ENCODE peak calls at places on chromosome 17, in eight cellular contexts. P is HCT116; H is sigmoid colon; J is Peyer's patch; T is mucosa of descending colon; V is left lung; I is CD8-positive, alpha-beta T cell; N is stomach. S is an unnamed sample.

GRCh38 chr17:82324566-82325285 is 7.3 kb upstream of the CD7 start:
- DNase-seq in P (no peak), H (no peak), J (no peak), T (no peak), V (no peak), I (no peak), N (no peak), S (peak; percentile 61)

GRCh38 chr17:82647593-82648164 is 565 bp downstream of the WDR45B start:
- DNase-seq in P (no peak), H (peak; percentile 74), J (peak; percentile 63), T (peak; percentile 73), V (no peak), I (peak; percentile 47), N (peak; percentile 42), S (peak; percentile 80)

GRCh38 chr17:60161598-60162330 is 12.0 kb downstream of the CA4 start:
- DNase-seq in P (no peak), H (no peak), J (no peak), T (peak; percentile 25), V (no peak), I (no peak), N (peak; percentile 50), S (peak; percentile 66)

GRCh38 chr17:40883031-40883430 is 2.0 kb downstream of the KRT20 start:
- DNase-seq in P (no peak), H (no peak), J (no peak), T (no peak), V (no peak), I (no peak), N (no peak), S (no peak)

GRCh38 chr17:62675260-62675659 is 47.8 kb downstream of the MRC2 start:
- DNase-seq in P (no peak), H (peak; percentile 63), J (no peak), T (no peak), V (no peak), I (no peak), N (no peak), S (no peak)

GRCh38 chr17:1709971-1710806 is at the start of gene TLCD2:
- DNase-seq in P (peak; percentile 36), H (peak; percentile 91), J (peak; percentile 93), T (peak; percentile 95), V (peak; percentile 76), I (no peak), N (peak; percentile 80), S (peak; percentile 91)

GRCh38 chr17:42182927-42183734 is 2.1 kb downstream of the HCRT start:
- DNase-seq in P (no peak), H (no peak), J (no peak), T (no peak), V (no peak), I (no peak), N (no peak), S (no peak)

GRCh38 chr17:42804918-42805367 is 6.3 kb downstream of the CNTD1 start:
- DNase-seq in P (no peak), H (no peak), J (no peak), T (no peak), V (no peak), I (no peak), N (peak; percentile 64), S (no peak)

GRCh38 chr17:69485901-69486643 is 71.6 kb downstream of the MAP2K6 start:
- DNase-seq in P (no peak), H (no peak), J (no peak), T (no peak), V (no peak), I (no peak), N (no peak), S (no peak)

GRCh38 chr17:82399601-82400101 is 18.5 kb upstream of the HEXD start:
- DNase-seq in P (no peak), H (no peak), J (no peak), T (no peak), V (no peak), I (no peak), N (no peak), S (no peak)

GRCh38 chr17:10026786-10027046 is 121.6 kb upstream of the RCVRN start:
- DNase-seq in P (no peak), H (no peak), J (no peak), T (no peak), V (no peak), I (no peak), N (no peak), S (no peak)
- H3K4me1 ChIP-seq in P (no peaks in the 10 kb centered on the region), H (no peaks in the 10 kb centered on the region), J (no peaks in the 10 kb centered on the region), T (no peaks in the 10 kb centered on the region), V (no peaks in the 10 kb centered on the region), I (no peaks in the 10 kb centered on the region), N (peaks cover under 1% of the 10 kb centered on the region), S (peaks cover 27% of the 10 kb centered on the region)

GRCh38 chr17:47652570-47652969 is 2.9 kb downstream of the KPNB1 start:
- DNase-seq in P (no peak), H (no peak), J (no peak), T (no peak), V (no peak), I (no peak), N (no peak), S (no peak)
- H3K36me3 ChIP-seq in P (peaks cover 55% of the 10 kb centered on the region), H (peaks cover 27% of the 10 kb centered on the region), J (no peaks in the 10 kb centered on the region), T (peaks cover 7% of the 10 kb centered on the region), V (peaks cover 64% of the 10 kb centered on the region), I (peaks cover 33% of the 10 kb centered on the region), N (peaks cover 60% of the 10 kb centered on the region), S (peaks cover 58% of the 10 kb centered on the region)

DNA sequence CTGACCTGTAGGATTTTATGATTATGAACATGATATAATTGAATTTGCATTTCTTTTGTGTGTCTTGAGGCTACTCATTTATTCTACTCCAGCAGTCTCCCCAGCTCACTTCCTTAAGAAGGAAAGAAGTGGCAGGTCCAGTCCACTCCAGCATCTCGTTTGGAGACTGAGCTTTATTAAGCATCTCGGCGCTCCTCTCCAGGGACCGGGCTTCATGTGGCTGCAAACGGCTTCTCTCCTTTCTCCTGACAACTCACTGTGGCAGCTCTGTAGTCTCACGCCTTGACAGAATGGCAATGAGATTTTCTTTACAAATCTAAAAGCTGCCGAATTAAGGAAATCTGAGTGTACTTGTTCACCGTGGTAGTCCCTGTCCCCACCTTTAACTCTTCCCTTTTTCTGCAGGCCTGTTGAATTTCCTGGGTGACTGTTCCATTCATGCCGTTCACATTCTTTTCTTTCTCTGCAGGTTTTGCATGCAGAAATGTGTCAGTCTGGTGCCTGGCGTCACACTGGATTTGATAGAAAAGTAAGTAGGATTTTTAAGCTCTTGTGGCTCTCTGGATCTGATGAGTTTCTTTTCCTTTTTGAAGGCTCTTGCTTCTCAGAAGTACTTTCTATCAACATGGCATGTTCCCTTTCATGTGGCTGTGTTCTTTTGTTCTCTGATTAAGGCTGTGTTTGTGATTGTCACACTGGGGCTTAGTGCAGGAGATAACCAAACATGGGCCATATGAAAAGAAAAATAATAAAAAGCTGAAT is 200.5 kb upstream of the CHMP6 start:
- DNase-seq in P (no peak), H (peak; percentile 8), J (no peak), T (no peak), V (peak; percentile 10), I (no peak), N (no peak), S (no peak)
- H3K4me1 ChIP-seq in P (peaks cover 49% of the 10 kb centered on the region), H (no peaks in the 10 kb centered on the region), J (peaks cover 6% of the 10 kb centered on the region), T (peaks cover 3% of the 10 kb centered on the region), V (peaks cover 9% of the 10 kb centered on the region), I (peaks cover 63% of the 10 kb centered on the region), N (peaks cover 37% of the 10 kb centered on the region), S (peaks cover 51% of the 10 kb centered on the region)

GRCh38 chr17:21303441-21304065 is 19.0 kb downstream of the MAP2K3 start:
- DNase-seq in P (no peak), H (peak; percentile 64), J (peak; percentile 42), T (peak; percentile 7), V (no peak), I (no peak), N (no peak), S (peak; percentile 54)
- H3K36me3 ChIP-seq in P (peaks cover 15% of the 10 kb centered on the region), H (peaks cover 30% of the 10 kb centered on the region), J (no peaks in the 10 kb centered on the region), T (peaks cover 10% of the 10 kb centered on the region), V (peaks cover 98% of the 10 kb centered on the region), I (peaks cover 22% of the 10 kb centered on the region), N (peaks cover 98% of the 10 kb centered on the region), S (peaks cover 76% of the 10 kb centered on the region)

GRCh38 chr17:77449908-77450741 is 309.4 kb downstream of the SEC14L1 start:
- DNase-seq in P (no peak), H (peak; percentile 91), J (peak; percentile 90), T (peak; percentile 78), V (no peak), I (peak; percentile 61), N (peak; percentile 67), S (no peak)

GRCh38 chr17:77451894-77452852 is 311.4 kb downstream of the SEC14L1 start:
- DNase-seq in P (no peak), H (peak; percentile 94), J (peak; percentile 85), T (peak; percentile 79), V (no peak), I (no peak), N (peak; percentile 69), S (peak; percentile 77)

GRCh38 chr17:77450742-77451270 is 310.0 kb downstream of the SEC14L1 start:
- DNase-seq in P (no peak), H (no peak), J (no peak), T (peak; percentile 54), V (no peak), I (no peak), N (no peak), S (no peak)

GRCh38 chr17:77449373-77449907 is 308.7 kb downstream of the SEC14L1 start:
- DNase-seq in P (no peak), H (no peak), J (no peak), T (no peak), V (no peak), I (no peak), N (no peak), S (no peak)

DNA sequence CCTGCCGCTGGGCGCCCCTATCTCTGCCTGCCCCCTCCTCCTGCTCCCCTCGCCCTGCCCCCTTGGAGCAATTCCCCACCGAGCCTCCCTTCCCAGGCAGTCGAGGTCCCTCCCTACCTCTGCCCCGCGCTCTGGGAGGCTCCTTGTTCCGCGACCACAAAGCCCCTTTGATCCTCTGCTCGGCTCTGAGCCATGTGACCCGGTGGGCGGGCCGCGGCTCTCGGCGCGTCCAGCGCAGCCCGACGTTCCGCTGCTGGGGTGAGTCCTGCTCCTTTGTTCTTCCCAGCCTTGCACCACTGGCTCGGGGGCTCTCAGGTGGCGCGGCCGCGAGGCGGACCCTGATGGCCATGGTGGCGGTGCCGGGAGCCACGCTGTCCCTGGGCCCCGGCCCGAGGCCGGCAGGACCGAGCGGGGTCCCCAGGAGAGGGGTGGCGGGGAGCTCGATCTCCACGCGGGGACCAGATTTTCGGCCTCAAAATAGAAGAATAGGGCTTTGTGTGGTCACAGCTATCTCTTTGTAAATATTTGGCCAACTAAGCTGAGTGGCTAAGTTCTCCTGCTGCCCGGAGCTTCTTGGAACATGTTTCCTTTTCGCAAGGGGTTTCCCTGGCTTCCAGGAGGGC is 310.6 kb downstream of the SEC14L1 start:
- DNase-seq in P (no peak), H (peak; percentile 89), J (peak; percentile 91), T (peak; percentile 84), V (peak; percentile 71), I (peak; percentile 80), N (peak; percentile 81), S (peak; percentile 86)
- H3K4me1 ChIP-seq in P (peaks cover 25% of the 10 kb centered on the region), H (no peaks in the 10 kb centered on the region), J (peaks cover 30% of the 10 kb centered on the region), T (peaks cover 39% of the 10 kb centered on the region), V (peaks cover 42% of the 10 kb centered on the region), I (peaks cover 54% of the 10 kb centered on the region), N (peaks cover 90% of the 10 kb centered on the region), S (peaks cover 76% of the 10 kb centered on the region)

DNA sequence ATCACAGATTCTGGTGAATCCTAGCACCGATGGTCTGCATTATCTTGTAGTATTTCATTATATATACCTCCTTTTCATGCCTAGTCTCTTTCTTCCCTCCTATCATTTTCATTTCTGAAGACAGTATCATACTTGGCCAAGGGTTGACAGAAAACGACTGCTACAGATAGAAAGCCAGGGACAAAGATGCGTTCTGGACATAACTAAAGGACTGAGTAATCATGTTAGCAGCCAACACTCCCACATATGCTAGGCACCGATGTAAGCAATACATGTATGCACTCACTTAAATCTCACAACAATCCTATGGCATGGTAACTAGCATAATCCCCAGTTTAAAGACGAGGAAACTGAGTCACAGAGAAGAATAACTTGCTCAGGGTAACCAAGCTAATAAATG is 22.9 kb downstream of the RDM1 start:
- DNase-seq in P (no peak), H (no peak), J (no peak), T (no peak), V (no peak), I (no peak), N (no peak), S (no peak)
- H3K36me3 ChIP-seq in P (no peaks in the 10 kb centered on the region), H (no peaks in the 10 kb centered on the region), J (no peaks in the 10 kb centered on the region), T (no peaks in the 10 kb centered on the region), V (no peaks in the 10 kb centered on the region), I (no peaks in the 10 kb centered on the region), N (no peaks in the 10 kb centered on the region), S (no peaks in the 10 kb centered on the region)